ENCODE peak calls at places on chromosomes 1 and 21, in five cellular contexts. One of them, this sample, is unnamed.

GRCh38 chr21:31397515-31397926 is 53.5 kb upstream of the TIAM1 start:
- DNase-seq in adrenal gland: peak
- DNase-seq in H54: no peak
- DNase-seq in esophagus squamous epithelium: no peak
- DNase-seq in prostate gland: no peak
- DNase-seq in this sample: no peak

GRCh38 chr1:234865171-234866006 is 255.4 kb upstream of the IRF2BP2 start:
- DNase-seq in adrenal gland: no peak
- DNase-seq in H54: no peak
- DNase-seq in esophagus squamous epithelium: no peak
- DNase-seq in prostate gland: no peak
- DNase-seq in this sample: no peak

GRCh38 chr1:51543877-51544276 is 24.8 kb upstream of the EPS15 start:
- DNase-seq in adrenal gland: no peak
- DNase-seq in H54: no peak
- DNase-seq in esophagus squamous epithelium: no peak
- DNase-seq in prostate gland: no peak
- DNase-seq in this sample: no peak

GRCh38 chr1:22313321-22313720 is 138.3 kb upstream of the ZBTB40 start:
- DNase-seq in adrenal gland: no peak
- DNase-seq in H54: no peak
- DNase-seq in esophagus squamous epithelium: no peak
- DNase-seq in prostate gland: no peak
- DNase-seq in this sample: no peak

GRCh38 chr21:38306833-38307232 is 50.0 kb downstream of the KCNJ15 start:
- DNase-seq in adrenal gland: no peak
- DNase-seq in H54: no peak
- DNase-seq in esophagus squamous epithelium: no peak
- DNase-seq in prostate gland: no peak
- DNase-seq in this sample: no peak

GRCh38 chr21:37521658-37522057 is 155.1 kb downstream of the DYRK1A start:
- DNase-seq in adrenal gland: no peak
- DNase-seq in H54: no peak
- DNase-seq in esophagus squamous epithelium: no peak
- DNase-seq in prostate gland: no peak
- DNase-seq in this sample: no peak

GRCh38 chr1:243216741-243217140 is 38.3 kb downstream of the CEP170 start:
- DNase-seq in adrenal gland: no peak
- DNase-seq in H54: no peak
- DNase-seq in esophagus squamous epithelium: no peak
- DNase-seq in prostate gland: no peak
- DNase-seq in this sample: no peak

GRCh38 chr1:74010206-74010605 is 187.8 kb downstream of the LRRIQ3 start:
- DNase-seq in adrenal gland: no peak
- DNase-seq in H54: peak
- DNase-seq in esophagus squamous epithelium: no peak
- DNase-seq in prostate gland: no peak
- DNase-seq in this sample: no peak

GRCh38 chr1:6683434-6683833 is 18.2 kb downstream of the DNAJC11 start:
- DNase-seq in adrenal gland: no peak
- DNase-seq in H54: no peak
- DNase-seq in esophagus squamous epithelium: no peak
- DNase-seq in prostate gland: no peak
- DNase-seq in this sample: no peak

GRCh38 chr1:16033101-16033632 is 10.4 kb upstream of the CLCNKB start:
- DNase-seq in adrenal gland: no peak
- DNase-seq in H54: no peak
- DNase-seq in esophagus squamous epithelium: no peak
- DNase-seq in prostate gland: no peak
- DNase-seq in this sample: no peak

GRCh38 chr1:229487181-229487580 is 21.0 kb downstream of the NUP133 start:
- DNase-seq in adrenal gland: no peak
- DNase-seq in H54: no peak
- DNase-seq in esophagus squamous epithelium: no peak
- DNase-seq in prostate gland: no peak
- DNase-seq in this sample: no peak

GRCh38 chr1:24584103-24584764 is 28.3 kb downstream of the NCMAP start:
- DNase-seq in adrenal gland: no peak
- DNase-seq in H54: no peak
- DNase-seq in esophagus squamous epithelium: no peak
- DNase-seq in prostate gland: no peak
- DNase-seq in this sample: peak

GRCh38 chr1:159015440-159015909 is 5.8 kb downstream of the IFI16 start:
- DNase-seq in adrenal gland: peak
- DNase-seq in H54: peak
- DNase-seq in esophagus squamous epithelium: peak
- DNase-seq in prostate gland: peak
- DNase-seq in this sample: peak

GRCh38 chr1:22507582-22507981 is 55.7 kb upstream of the EPHA8 start:
- DNase-seq in adrenal gland: no peak
- DNase-seq in H54: no peak
- DNase-seq in esophagus squamous epithelium: no peak
- DNase-seq in prostate gland: no peak
- DNase-seq in this sample: peak

GRCh38 chr21:42115136-42115683 is 44.1 kb downstream of the UMODL1 start:
- DNase-seq in adrenal gland: no peak
- DNase-seq in H54: no peak
- DNase-seq in esophagus squamous epithelium: no peak
- DNase-seq in prostate gland: no peak
- DNase-seq in this sample: no peak

GRCh38 chr21:29677326-29677725 is 262.5 kb downstream of the GRIK1 start:
- DNase-seq in adrenal gland: no peak
- DNase-seq in H54: no peak
- DNase-seq in esophagus squamous epithelium: no peak
- DNase-seq in prostate gland: no peak
- DNase-seq in this sample: no peak

GRCh38 chr1:223102797-223103533 is 40.1 kb downstream of the TLR5 start:
- DNase-seq in adrenal gland: no peak
- DNase-seq in H54: no peak
- DNase-seq in esophagus squamous epithelium: no peak
- DNase-seq in prostate gland: no peak
- DNase-seq in this sample: peak

GRCh38 chr1:192793983-192794767 is 14.7 kb upstream of the RGS2 start:
- DNase-seq in adrenal gland: no peak
- DNase-seq in H54: no peak
- DNase-seq in esophagus squamous epithelium: no peak
- DNase-seq in prostate gland: no peak
- DNase-seq in this sample: no peak

GRCh38 chr1:165560834-165561233 is 17.0 kb downstream of the LRRC52 start:
- DNase-seq in adrenal gland: no peak
- DNase-seq in H54: no peak
- DNase-seq in esophagus squamous epithelium: no peak
- DNase-seq in prostate gland: no peak
- DNase-seq in this sample: no peak

GRCh38 chr1:229836324-229836723 is 210.3 kb downstream of the URB2 start:
- DNase-seq in adrenal gland: no peak
- DNase-seq in H54: no peak
- DNase-seq in esophagus squamous epithelium: no peak
- DNase-seq in prostate gland: no peak
- DNase-seq in this sample: no peak

GRCh38 chr1:50976890-50977574 is 7.0 kb downstream of the CDKN2C start:
- DNase-seq in adrenal gland: peak
- DNase-seq in H54: no peak
- DNase-seq in esophagus squamous epithelium: no peak
- DNase-seq in prostate gland: no peak
- DNase-seq in this sample: no peak

GRCh38 chr1:70966018-70966638 is 81.5 kb downstream of the PTGER3 start:
- DNase-seq in adrenal gland: no peak
- DNase-seq in H54: no peak
- DNase-seq in esophagus squamous epithelium: no peak
- DNase-seq in prostate gland: no peak
- DNase-seq in this sample: no peak

DNA sequence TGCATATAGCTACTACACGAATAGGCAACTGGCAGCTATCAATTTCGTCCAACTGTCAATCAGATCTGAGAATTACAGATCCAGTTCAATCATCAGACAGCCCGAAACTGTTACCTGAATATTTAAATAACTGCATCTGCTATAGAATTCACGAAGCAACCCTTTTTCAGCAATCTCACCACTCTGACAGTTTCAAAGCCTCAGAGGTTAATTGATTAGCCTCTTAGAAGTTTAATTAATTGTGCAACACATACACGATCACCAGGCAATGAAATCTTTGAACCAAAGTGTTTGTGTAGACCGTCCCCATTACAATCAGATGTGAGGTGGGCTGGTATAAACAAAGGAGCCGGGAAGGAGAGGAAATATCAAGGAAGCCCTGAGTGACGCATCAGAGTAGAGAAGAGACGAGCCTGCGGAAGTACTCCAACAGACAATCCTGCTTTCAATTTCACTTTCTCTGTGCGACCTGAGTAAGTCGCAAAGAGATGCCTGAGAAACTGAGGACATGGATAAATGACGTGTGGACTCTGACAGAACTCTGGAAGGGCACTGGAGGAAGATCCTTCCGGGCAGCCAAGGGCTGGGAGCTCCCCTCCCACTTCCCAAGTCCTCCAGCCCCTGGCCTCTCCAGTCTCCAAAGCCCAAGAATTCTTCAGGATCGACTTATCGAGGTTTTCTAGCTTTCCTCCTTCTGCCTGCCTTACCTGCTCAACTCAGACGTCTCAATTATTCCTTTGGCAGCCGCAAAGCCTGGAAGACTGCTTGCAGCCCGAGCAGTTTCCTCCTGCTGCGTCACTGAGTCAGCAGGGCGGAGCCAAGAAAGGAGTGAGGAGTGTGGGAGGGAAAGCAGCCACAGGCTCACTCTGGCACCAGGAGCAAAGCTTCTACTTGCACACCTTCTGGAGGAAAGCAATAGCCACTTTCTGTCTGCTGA is at the start of gene RNASEL:
- DNase-seq in adrenal gland: peak
- DNase-seq in H54: peak
- DNase-seq in esophagus squamous epithelium: no peak
- DNase-seq in prostate gland: peak
- DNase-seq in this sample: peak
- TF ChIP-seq POLR2A in adrenal gland: no peak
- TF ChIP-seq POLR2A in H54: peak
- TF ChIP-seq POLR2A in esophagus squamous epithelium: no peak
- TF ChIP-seq POLR2A in prostate gland: peak
- TF ChIP-seq POLR2A in this sample: peak

DNA sequence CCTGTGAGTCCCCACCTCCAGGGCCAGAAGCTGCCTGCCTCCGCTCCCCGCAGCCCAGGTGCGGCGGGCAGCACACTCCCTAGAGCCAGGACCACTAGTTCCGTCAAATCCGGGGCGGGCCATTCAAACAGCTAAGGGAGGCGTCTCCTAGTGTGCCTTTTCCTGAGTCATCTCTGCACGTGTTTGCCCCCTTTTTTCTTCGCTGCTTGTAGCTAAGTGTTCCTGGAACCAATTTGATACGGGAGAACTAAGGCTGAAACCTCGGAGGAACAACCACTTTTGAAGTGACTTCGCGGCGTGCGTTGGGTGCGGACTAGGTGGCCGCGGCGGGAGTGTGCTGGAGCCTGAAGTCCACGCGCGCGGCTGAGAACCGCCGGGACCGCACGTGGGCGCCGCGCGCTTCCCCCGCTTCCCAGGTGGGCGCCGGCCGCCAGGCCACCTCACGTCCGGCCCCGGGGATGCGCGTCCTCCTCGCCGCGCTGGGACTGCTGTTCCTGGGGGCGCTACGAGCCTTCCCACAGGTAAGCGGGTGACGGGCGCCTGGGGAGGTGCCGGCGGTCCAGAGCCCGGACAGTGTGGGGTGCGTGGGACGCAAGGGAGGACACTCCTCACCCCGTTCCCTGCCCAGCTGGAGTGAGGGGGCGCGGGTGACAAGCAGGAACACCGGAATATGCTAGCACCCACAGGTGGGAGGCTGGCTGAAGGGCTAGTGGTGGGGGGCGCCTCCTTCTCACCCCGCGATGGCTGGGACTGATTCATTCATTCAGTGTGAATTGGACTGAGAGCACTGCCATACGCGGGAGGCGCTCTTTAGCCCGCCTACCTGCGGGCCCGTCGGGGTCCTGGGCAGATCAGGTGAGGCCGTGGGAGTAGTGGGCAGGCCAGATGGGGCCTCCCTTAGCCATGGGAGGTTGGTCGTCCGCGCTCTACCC is at the start of gene TNFRSF8:
- DNase-seq in adrenal gland: no peak
- DNase-seq in H54: no peak
- DNase-seq in esophagus squamous epithelium: no peak
- DNase-seq in prostate gland: no peak
- DNase-seq in this sample: no peak
- TF ChIP-seq POLR2A in adrenal gland: no peak
- TF ChIP-seq POLR2A in H54: no peak
- TF ChIP-seq POLR2A in esophagus squamous epithelium: no peak
- TF ChIP-seq POLR2A in prostate gland: no peak
- TF ChIP-seq POLR2A in this sample: no peak

GRCh38 chr1:160194737-160195059 is 4.3 kb downstream of the CASQ1 start:
- DNase-seq in adrenal gland: no peak
- DNase-seq in H54: no peak
- DNase-seq in esophagus squamous epithelium: no peak
- DNase-seq in prostate gland: no peak
- DNase-seq in this sample: no peak

GRCh38 chr1:160191756-160192155 is 1.4 kb downstream of the CASQ1 start:
- DNase-seq in adrenal gland: no peak
- DNase-seq in H54: no peak
- DNase-seq in esophagus squamous epithelium: no peak
- DNase-seq in prostate gland: no peak
- DNase-seq in this sample: no peak

GRCh38 chr1:160192234-160192633 is 1.9 kb downstream of the CASQ1 start:
- DNase-seq in adrenal gland: no peak
- DNase-seq in H54: no peak
- DNase-seq in esophagus squamous epithelium: no peak
- DNase-seq in prostate gland: no peak
- DNase-seq in this sample: no peak

GRCh38 chr1:160193832-160194736 is 3.7 kb downstream of the CASQ1 start:
- DNase-seq in adrenal gland: no peak
- DNase-seq in H54: no peak
- DNase-seq in esophagus squamous epithelium: no peak
- DNase-seq in prostate gland: no peak
- DNase-seq in this sample: no peak

GRCh38 chr1:160193091-160193819 is 2.9 kb downstream of the CASQ1 start:
- DNase-seq in adrenal gland: peak
- DNase-seq in H54: peak
- DNase-seq in esophagus squamous epithelium: peak
- DNase-seq in prostate gland: peak
- DNase-seq in this sample: peak
- TF ChIP-seq POLR2A in adrenal gland: no peak
- TF ChIP-seq POLR2A in H54: no peak
- TF ChIP-seq POLR2A in esophagus squamous epithelium: no peak
- TF ChIP-seq POLR2A in prostate gland: no peak
- TF ChIP-seq POLR2A in this sample: no peak

DNA sequence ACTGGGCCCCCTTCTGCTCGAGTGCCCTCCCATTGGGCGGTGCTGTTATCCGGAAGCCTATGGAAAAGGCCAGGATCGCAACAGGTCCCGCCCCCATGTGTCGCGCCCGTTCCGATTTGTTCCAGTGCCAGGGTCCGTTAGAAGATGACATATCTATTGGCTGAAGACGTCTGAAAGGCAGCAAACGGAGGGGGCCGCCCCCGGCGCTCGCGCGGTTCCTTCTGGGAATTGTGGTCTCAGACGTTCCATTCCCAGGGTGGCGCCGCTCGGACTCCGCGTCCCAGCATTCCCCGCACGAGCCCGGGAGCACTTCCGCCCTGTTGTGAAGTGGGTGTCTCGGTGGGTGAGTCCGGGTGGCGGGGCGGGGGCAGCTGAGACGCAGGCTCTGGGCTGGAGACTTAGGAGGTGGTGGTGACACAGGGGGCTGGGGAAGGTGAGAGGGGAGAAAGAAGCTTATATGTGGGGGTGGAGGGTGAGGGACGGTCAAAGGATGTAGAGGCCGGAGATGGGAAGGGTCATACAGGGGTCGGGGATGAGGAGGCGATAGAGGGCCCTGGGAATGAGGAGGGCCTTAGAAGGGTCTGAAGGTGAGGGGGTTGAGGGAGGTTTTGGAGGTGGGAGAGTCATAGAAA is at the start of gene ZSCAN20:
- DNase-seq in adrenal gland: peak
- DNase-seq in H54: peak
- DNase-seq in esophagus squamous epithelium: peak
- DNase-seq in prostate gland: peak
- DNase-seq in this sample: peak
- TF ChIP-seq POLR2A in adrenal gland: no peak
- TF ChIP-seq POLR2A in H54: peak
- TF ChIP-seq POLR2A in esophagus squamous epithelium: no peak
- TF ChIP-seq POLR2A in prostate gland: peak
- TF ChIP-seq POLR2A in this sample: peak